ENCODE peak calls at places on chromosomes 6 and 20, in six cellular contexts. P, T, Z, X, M and O are unnamed samples. For H4K20me1, the result is how much of the 10 kb centered on the place peaks cover.

GRCh38 chr20:10673176-10673830 is 496 bp downstream of the JAG1 start:
- DNase-seq in P (peak), T (no peak), Z (peak), X (no peak), M (peak), O (peak)

GRCh38 chr20:38633577-38634093 is 32.0 kb downstream of the ARHGAP40 start:
- DNase-seq in P (peak), T (peak), Z (peak), X (peak), M (peak), O (peak)

GRCh38 chr6:1594495-1595200 is 15.1 kb upstream of the FOXC1 start:
- DNase-seq in P (no peak), T (no peak), Z (no peak), X (no peak), M (no peak), O (no peak)

GRCh38 chr6:105072799-105073199 is 107.0 kb downstream of the POPDC3 start:
- DNase-seq in P (no peak), T (peak), Z (peak), X (peak), M (peak), O (no peak)

GRCh38 chr20:25173886-25174308 is 21.6 kb upstream of the ENTPD6 start:
- DNase-seq in P (no peak), T (peak), Z (no peak), X (no peak), M (no peak), O (no peak)

GRCh38 chr6:7087066-7087465 is 20.7 kb upstream of the RREB1 start:
- DNase-seq in P (peak), T (no peak), Z (peak), X (no peak), M (peak), O (peak)

GRCh38 chr6:35088281-35089215 is 52.6 kb downstream of the TCP11 start:
- DNase-seq in P (no peak), T (no peak), Z (no peak), X (no peak), M (no peak), O (no peak)

GRCh38 chr20:44304383-44304782 is 6.6 kb downstream of the FITM2 start:
- DNase-seq in P (no peak), T (no peak), Z (no peak), X (no peak), M (no peak), O (no peak)

GRCh38 chr20:48007356-48007755 is 222.1 kb upstream of the SULF2 start:
- DNase-seq in P (no peak), T (no peak), Z (no peak), X (no peak), M (no peak), O (no peak)
- H4K20me1 ChIP-seq in P (under half), T (under half), Z (under half), X (under half), M (under half), O (under half)

DNA sequence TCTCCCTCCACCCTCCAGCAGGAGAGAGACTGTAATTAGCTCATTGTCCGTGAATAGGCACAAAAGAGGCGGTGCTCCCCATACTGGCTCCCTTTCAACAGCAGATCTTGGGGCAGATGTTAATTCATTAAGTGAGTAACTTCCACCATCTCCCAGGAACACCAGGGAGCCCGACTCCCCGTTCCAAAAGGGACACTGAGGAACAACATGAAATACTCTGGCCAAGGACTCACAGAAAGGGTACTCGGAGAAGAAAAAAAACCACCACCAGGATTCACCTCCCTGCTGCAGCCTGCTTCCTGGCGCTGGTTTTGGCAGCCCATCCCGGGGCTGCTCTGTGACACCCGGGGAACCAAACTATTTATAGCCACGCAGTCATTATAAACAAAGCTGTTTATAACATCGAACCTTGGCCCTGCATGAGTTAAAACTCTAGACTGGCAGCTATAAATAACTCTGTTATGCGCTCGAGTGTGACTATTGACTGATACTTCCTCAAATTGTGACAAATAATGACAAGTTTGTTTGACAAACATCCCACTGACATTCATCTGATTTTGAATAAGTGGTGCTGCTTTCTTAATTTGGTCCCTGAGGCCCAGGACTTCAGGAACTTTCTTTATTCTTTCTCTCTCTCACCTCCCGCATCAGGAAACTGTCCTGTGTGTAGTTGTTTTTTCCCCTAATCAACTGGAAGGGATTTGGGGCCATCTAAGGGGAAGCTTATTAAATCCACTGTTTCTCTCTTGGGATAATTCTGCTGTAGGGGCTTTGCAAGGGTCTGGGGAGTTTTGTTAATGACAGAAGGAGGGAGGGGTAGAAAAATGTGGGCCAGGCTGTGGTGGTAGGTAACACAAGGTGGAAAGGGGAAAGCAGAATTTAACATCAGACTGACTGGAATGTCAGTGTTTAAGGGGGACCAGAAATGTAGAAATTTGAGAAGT is 521.6 kb downstream of the CD83 start:
- DNase-seq in P (peak), T (peak), Z (no peak), X (no peak), M (peak), O (no peak)
- TF ChIP-seq CTCF in P (no peak), T (no peak), Z (no peak), X (no peak), M (no peak), O (no peak)

GRCh38 chr20:3900187-3900604 is 11.0 kb downstream of the PANK2 start:
- DNase-seq in P (peak), T (peak), Z (no peak), X (no peak), M (peak), O (peak)
- H4K20me1 ChIP-seq in P (half or more), T (half or more), Z (under half), X (under half), M (under half), O (under half)

DNA sequence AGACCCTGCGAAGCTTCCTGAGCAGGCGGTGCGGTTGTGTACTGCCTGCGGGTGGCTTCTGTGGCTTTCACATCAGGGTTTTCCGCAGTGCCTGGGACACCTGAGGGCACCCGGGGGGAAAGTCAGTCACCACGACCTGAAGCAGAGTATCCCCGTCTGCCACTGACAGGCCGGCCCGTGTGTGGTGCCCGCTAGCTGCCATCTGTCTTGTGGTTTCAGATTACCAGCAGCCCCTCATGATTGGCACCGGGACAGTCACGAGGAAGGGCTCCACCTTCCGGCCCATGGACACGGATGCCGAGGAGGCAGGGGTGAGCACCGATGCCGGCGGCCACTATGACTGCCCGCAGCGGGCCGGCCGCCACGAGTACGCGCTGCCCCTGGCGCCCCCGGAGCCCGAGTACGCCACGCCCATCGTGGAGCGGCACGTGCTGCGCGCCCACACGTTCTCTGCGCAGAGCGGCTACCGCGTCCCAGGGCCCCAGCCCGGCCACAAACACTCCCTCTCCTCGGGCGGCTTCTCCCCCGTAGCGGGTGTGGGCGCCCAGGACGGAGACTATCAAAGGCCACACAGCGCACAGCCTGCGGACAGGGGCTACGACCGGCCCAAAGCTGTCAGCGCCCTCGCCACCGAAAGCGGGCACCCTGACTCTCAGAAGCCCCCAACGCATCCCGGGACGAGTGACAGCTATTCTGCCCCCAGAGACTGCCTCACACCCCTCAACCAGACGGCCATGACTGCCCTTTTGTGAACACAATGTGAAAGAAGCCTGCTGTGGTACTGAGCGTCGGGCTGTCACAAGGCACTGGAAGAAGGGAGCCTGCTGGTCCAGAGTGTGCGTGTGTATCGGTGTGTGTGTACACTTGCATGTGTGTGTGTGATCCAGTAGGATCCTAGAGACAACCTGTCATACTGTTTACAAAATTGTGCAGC is 54.4 kb downstream of the GOPC start:
- DNase-seq in P (peak), T (no peak), Z (no peak), X (no peak), M (peak), O (peak)
- TF ChIP-seq CTCF in P (peak), T (no peak), Z (no peak), X (no peak), M (no peak), O (peak)

GRCh38 chr6:30769088-30769852 is 24.9 kb upstream of the IER3 start:
- DNase-seq in P (peak), T (peak), Z (peak), X (peak), M (peak), O (peak)
- H4K20me1 ChIP-seq in P (under half), T (under half), Z (under half), X (under half), M (under half), O (under half)

DNA sequence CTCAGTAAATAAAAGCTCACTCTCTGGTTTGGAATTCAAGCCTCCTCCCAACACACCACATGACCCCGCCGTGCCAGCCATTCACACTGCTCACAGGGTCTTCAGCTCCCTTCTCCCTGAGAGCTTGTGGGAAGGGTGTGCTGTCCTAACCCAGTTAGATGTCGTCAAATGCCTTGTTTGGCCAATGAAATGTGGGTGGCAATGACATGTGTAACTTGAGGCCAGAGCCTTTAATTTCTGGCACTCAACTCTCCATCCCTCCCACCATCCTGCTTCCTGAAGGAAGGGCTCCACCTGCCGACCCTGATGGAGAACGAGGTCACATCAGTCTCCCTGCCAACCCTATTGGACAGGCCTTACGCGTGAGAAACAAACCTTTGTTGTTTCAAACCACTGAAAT is 224.5 kb upstream of the AGPAT4 start:
- DNase-seq in P (peak), T (peak), Z (peak), X (peak), M (peak), O (no peak)
- TF ChIP-seq CTCF in P (peak), T (peak), Z (peak), X (peak), M (peak), O (no peak)

DNA sequence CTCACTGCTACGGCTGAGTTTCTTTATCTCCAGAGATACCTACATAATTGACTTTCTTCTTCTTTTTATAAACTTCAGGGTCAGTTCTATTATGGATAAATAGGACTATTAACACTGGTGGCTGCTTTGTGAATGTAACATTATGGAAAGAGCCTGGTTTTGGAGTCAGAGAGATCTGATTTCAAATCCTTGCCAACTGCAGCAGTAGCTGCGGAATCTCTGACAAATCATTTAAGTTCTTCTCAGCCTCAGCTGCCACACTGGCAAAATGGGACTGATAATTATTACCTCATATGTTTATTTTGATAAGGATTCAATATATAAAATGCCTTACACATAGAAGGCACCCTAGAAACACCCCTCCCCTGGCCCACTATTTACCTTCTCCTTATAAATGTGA is 160.5 kb downstream of the BACH2 start:
- DNase-seq in P (no peak), T (no peak), Z (no peak), X (no peak), M (peak), O (no peak)
- H4K20me1 ChIP-seq in P (under half), T (under half), Z (under half), X (under half), M (under half), O (under half)